ENCODE peak calls at places on chromosomes 6 and 20, in eight cellular contexts. K, S, H, A, X, B, Q and E are unnamed samples.

GRCh38 chr20:46119028-46119546 is 973 bp downstream of the CD40 start:
- DNase-seq in K (no peak), S (no peak), H (no peak), A (no peak), X (no peak), B (no peak), Q (no peak), E (no peak)

GRCh38 chr6:161748535-161749386 is 474.9 kb upstream of the AGPAT4 start:
- DNase-seq in K (peak), S (peak), H (no peak), A (no peak), X (no peak), B (peak), Q (peak), E (peak)

GRCh38 chr6:128438311-128438916 is 82.0 kb downstream of the PTPRK start:
- DNase-seq in K (peak), S (no peak), H (no peak), A (no peak), X (no peak), B (peak), Q (peak), E (no peak)

GRCh38 chr6:48109902-48110301 is 1.1 kb downstream of the PTCHD4 start:
- DNase-seq in K (no peak), S (no peak), H (peak), A (no peak), X (no peak), B (peak), Q (no peak), E (peak)

GRCh38 chr6:47646689-47647088 is 51.7 kb upstream of the ADGRF4 start:
- DNase-seq in K (no peak), S (no peak), H (no peak), A (no peak), X (no peak), B (no peak), Q (no peak), E (peak)

GRCh38 chr6:31660224-31660997 is at the start of gene C6orf47:
- DNase-seq in K (peak), S (peak), H (peak), A (peak), X (peak), B (peak), Q (peak), E (peak)

GRCh38 chr6:170102038-170102437 is 188.8 kb downstream of the DLL1 start:
- DNase-seq in K (no peak), S (peak), H (no peak), A (no peak), X (peak), B (no peak), Q (no peak), E (no peak)

GRCh38 chr6:71181565-71181964 is 107.0 kb upstream of the OGFRL1 start:
- DNase-seq in K (peak), S (peak), H (no peak), A (peak), X (no peak), B (peak), Q (peak), E (peak)

GRCh38 chr6:81838031-81838430 is 85.5 kb upstream of the TENT5A start:
- DNase-seq in K (no peak), S (no peak), H (no peak), A (no peak), X (no peak), B (no peak), Q (no peak), E (no peak)

GRCh38 chr6:81842254-81842653 is 89.8 kb upstream of the TENT5A start:
- DNase-seq in K (no peak), S (no peak), H (no peak), A (no peak), X (peak), B (peak), Q (no peak), E (no peak)

GRCh38 chr6:81834141-81834621 is 81.7 kb upstream of the TENT5A start:
- DNase-seq in K (peak), S (no peak), H (no peak), A (no peak), X (peak), B (peak), Q (no peak), E (no peak)

GRCh38 chr6:81843302-81843701 is 90.8 kb upstream of the TENT5A start:
- DNase-seq in K (no peak), S (no peak), H (no peak), A (no peak), X (no peak), B (no peak), Q (no peak), E (no peak)

GRCh38 chr6:81838724-81839425 is 86.4 kb upstream of the TENT5A start:
- DNase-seq in K (peak), S (no peak), H (no peak), A (no peak), X (no peak), B (no peak), Q (peak), E (peak)
- TF ChIP-seq CTCF in K (peak), S (peak), H (no peak), A (no peak), X (no peak), B (no peak), Q (peak), E (peak)

GRCh38 chr6:53339424-53339823 is 9.3 kb downstream of the ELOVL5 start:
- DNase-seq in K (no peak), S (no peak), H (no peak), A (no peak), X (no peak), B (no peak), Q (no peak), E (no peak)

GRCh38 chr6:53333439-53334408 is 15.0 kb downstream of the ELOVL5 start:
- DNase-seq in K (no peak), S (no peak), H (no peak), A (no peak), X (no peak), B (no peak), Q (no peak), E (no peak)

GRCh38 chr6:53338304-53338703 is 10.4 kb downstream of the ELOVL5 start:
- DNase-seq in K (no peak), S (no peak), H (no peak), A (no peak), X (no peak), B (no peak), Q (no peak), E (no peak)

GRCh38 chr6:53335224-53335994 is 13.3 kb downstream of the ELOVL5 start:
- DNase-seq in K (no peak), S (peak), H (no peak), A (no peak), X (no peak), B (no peak), Q (peak), E (peak)

GRCh38 chr6:53336070-53336469 is 12.7 kb downstream of the ELOVL5 start:
- DNase-seq in K (no peak), S (no peak), H (no peak), A (no peak), X (no peak), B (no peak), Q (no peak), E (no peak)
- H3K4me3 ChIP-seq in K (no peak), S (no peak), H (no peak), A (no peak), X (no peak), B (no peak), Q (peak), E (no peak)

GRCh38 chr6:107589199-107589598 is 99.3 kb downstream of the SOBP start:
- DNase-seq in K (no peak), S (no peak), H (no peak), A (no peak), X (no peak), B (no peak), Q (no peak), E (no peak)
- TF ChIP-seq CTCF in K (no peak), S (no peak), H (no peak), A (no peak), X (no peak), B (no peak), Q (no peak), E (no peak)

DNA sequence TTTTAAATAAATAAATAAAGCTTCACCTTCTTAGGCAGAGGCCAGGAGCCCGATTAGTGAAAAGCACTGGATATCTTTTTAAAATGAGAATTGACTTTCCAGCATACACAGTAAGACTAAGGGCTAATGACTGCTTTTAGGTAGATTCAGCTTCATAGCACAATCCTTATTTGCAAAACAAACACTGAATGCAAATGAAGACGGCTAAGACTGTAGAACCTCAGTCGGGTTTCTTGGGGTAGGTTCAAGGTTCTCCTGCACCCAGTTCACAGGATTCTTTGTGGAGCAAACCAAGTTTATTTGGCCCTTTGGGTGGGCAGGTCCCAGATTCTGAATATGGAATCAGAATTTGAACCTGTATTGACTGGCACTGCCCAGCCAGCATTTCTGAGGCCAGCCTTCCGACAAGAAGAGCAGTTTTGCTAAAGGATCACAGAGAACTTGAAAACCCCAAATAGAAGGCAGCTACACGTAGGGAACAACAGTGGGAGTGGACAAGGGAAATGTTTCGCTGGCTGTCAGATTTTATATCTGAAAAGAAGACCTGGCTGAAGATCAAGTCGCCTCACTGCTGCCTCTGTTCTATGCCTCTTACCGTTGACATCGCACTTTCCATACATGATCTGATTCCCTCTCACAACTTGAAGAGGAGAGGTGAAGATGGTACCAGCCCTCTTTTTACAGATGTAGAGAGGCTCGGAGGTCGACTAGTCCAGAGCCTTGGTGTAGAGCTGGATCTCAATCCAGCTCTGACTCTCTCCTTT is 8.2 kb downstream of the TRERF1 start:
- DNase-seq in K (no peak), S (no peak), H (no peak), A (no peak), X (no peak), B (peak), Q (no peak), E (no peak)
- H3K4me3 ChIP-seq in K (no peak), S (no peak), H (no peak), A (no peak), X (no peak), B (no peak), Q (peak), E (no peak)

GRCh38 chr6:139112146-139112545 is 22.7 kb upstream of the HECA start:
- DNase-seq in K (no peak), S (no peak), H (no peak), A (no peak), X (no peak), B (no peak), Q (no peak), E (peak)

GRCh38 chr6:139112561-139112960 is 22.3 kb upstream of the HECA start:
- DNase-seq in K (no peak), S (no peak), H (no peak), A (no peak), X (no peak), B (no peak), Q (no peak), E (no peak)

GRCh38 chr6:139108378-139108777 is 26.5 kb upstream of the HECA start:
- DNase-seq in K (no peak), S (no peak), H (no peak), A (no peak), X (no peak), B (no peak), Q (no peak), E (no peak)

GRCh38 chr6:139107051-139107450 is 27.8 kb upstream of the HECA start:
- DNase-seq in K (no peak), S (no peak), H (no peak), A (no peak), X (no peak), B (no peak), Q (no peak), E (no peak)

GRCh38 chr6:139109558-139109957 is 25.3 kb upstream of the HECA start:
- DNase-seq in K (peak), S (peak), H (no peak), A (no peak), X (no peak), B (peak), Q (peak), E (no peak)
- TF ChIP-seq CTCF in K (peak), S (peak), H (no peak), A (no peak), X (no peak), B (no peak), Q (peak), E (no peak)

DNA sequence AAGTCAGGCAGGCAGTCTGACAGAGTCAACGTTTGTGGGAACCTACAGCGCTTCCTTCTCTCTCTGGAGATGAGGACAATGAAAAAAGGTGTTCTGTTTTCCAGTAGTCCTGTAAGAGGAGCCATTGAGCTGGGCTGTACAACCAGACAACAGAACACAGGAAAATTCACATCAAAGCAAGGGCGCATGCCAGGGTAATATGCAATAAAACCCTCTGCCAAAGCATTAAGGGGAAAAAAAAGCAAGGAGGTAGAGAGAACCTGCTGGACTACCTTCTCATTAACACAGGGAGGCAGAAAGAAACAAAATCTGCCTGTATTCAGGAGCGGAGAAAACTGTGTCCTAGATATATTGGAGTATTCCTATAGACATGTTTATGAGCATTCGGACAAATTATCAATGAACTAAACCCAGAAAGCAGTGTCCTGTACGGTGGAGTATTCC is 1.3 kb downstream of the RNF24 start:
- DNase-seq in K (peak), S (peak), H (peak), A (peak), X (peak), B (peak), Q (peak), E (peak)
- H3K4me3 ChIP-seq in K (peak), S (peak), H (peak), A (no peak), X (no peak), B (peak), Q (peak), E (peak)

GRCh38 chr6:29603930-29604329 is 19.0 kb downstream of the OR2H2 start:
- DNase-seq in K (no peak), S (no peak), H (no peak), A (no peak), X (no peak), B (no peak), Q (no peak), E (no peak)

GRCh38 chr6:29597184-29597583 is 12.3 kb downstream of the OR2H2 start:
- DNase-seq in K (no peak), S (no peak), H (no peak), A (no peak), X (no peak), B (no peak), Q (no peak), E (no peak)

GRCh38 chr6:29598348-29598747 is 13.4 kb downstream of the OR2H2 start:
- DNase-seq in K (no peak), S (no peak), H (no peak), A (no peak), X (no peak), B (no peak), Q (no peak), E (no peak)

GRCh38 chr6:29603456-29603855 is 18.5 kb downstream of the OR2H2 start:
- DNase-seq in K (no peak), S (no peak), H (no peak), A (no peak), X (no peak), B (no peak), Q (no peak), E (no peak)

DNA sequence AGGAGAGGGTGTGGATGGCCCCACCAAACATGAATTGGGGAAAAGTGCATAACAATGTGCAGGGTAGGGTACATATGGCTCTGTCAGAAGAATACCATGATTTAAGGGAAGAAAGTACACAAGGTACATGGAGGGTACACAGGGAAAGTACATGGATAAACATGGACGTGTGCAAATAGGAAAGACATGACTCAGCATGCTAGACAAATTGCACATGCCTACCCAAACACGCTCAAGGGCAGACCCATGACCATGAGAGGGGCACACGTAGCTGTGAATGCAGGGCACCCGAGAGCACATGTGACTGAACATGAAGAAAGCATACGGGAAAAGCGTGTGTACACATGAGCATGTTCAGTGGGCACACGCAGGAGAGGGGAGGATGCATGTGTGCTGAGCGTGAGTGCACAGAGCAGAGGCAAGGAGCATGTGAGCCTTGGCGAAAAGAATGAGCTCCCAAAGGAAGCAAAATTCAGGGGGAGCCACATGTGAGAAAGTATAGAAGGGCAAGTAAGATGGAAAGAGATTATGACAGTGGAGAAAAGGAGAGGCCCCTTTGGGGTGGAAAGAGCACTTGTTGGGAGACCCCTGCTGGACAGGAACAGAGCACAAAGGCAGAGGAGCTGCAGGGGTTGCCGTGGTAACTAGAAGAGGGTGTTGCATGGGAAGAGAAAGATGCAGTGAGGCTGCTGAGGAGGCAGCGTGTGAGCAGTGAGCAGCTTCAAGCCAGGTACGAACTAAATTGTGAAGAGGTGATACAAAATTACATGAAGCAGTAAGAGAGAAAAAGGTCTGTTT is 17.8 kb downstream of the OR2H2 start:
- DNase-seq in K (peak), S (peak), H (no peak), A (no peak), X (no peak), B (peak), Q (peak), E (no peak)
- TF ChIP-seq CTCF in K (peak), S (peak), H (no peak), A (no peak), X (no peak), B (no peak), Q (peak), E (no peak)